ENCODE peak calls at places on chromosomes 12 and 14, in nine cellular contexts. One of them, this sample, is unnamed.

GRCh38 chr12:113724703-113725556 is 241.2 kb downstream of the RBM19 start:
- DNase-seq in GM23338: no peak
- DNase-seq in breast epithelium: no peak
- DNase-seq in T-helper 1 cell: no peak
- DNase-seq in lung: no peak
- DNase-seq in A673: peak
- DNase-seq in NCI-H2081: peak
- DNase-seq in effector memory CD8-positive, alpha-beta T cell: no peak
- DNase-seq in NCI-H1694 treated with DMSO at 0.1 percent for 48 hours: peak
- DNase-seq in this sample: no peak

GRCh38 chr12:51265024-51265423 is 5.2 kb downstream of the SMAGP start:
- DNase-seq in GM23338: no peak
- DNase-seq in breast epithelium: no peak
- DNase-seq in T-helper 1 cell: no peak
- DNase-seq in lung: no peak
- DNase-seq in A673: no peak
- DNase-seq in NCI-H2081: no peak
- DNase-seq in effector memory CD8-positive, alpha-beta T cell: no peak
- DNase-seq in NCI-H1694 treated with DMSO at 0.1 percent for 48 hours: no peak
- DNase-seq in this sample: no peak

GRCh38 chr14:59464651-59465569 is at the start of gene GPR135:
- DNase-seq in GM23338: peak
- DNase-seq in breast epithelium: peak
- DNase-seq in T-helper 1 cell: peak
- DNase-seq in lung: peak
- DNase-seq in A673: peak
- DNase-seq in NCI-H2081: no peak
- DNase-seq in effector memory CD8-positive, alpha-beta T cell: peak
- DNase-seq in NCI-H1694 treated with DMSO at 0.1 percent for 48 hours: peak
- DNase-seq in this sample: peak

GRCh38 chr12:80565276-80565675 is 121.2 kb downstream of the PTPRQ start:
- DNase-seq in GM23338: no peak
- DNase-seq in breast epithelium: no peak
- DNase-seq in T-helper 1 cell: no peak
- DNase-seq in lung: no peak
- DNase-seq in A673: peak
- DNase-seq in NCI-H2081: no peak
- DNase-seq in effector memory CD8-positive, alpha-beta T cell: no peak
- DNase-seq in NCI-H1694 treated with DMSO at 0.1 percent for 48 hours: peak
- DNase-seq in this sample: no peak

GRCh38 chr12:60501124-60501729 is 905.4 kb downstream of the SLC16A7 start:
- DNase-seq in GM23338: peak
- DNase-seq in breast epithelium: no peak
- DNase-seq in T-helper 1 cell: no peak
- DNase-seq in lung: no peak
- DNase-seq in A673: peak
- DNase-seq in NCI-H2081: peak
- DNase-seq in effector memory CD8-positive, alpha-beta T cell: no peak
- DNase-seq in NCI-H1694 treated with DMSO at 0.1 percent for 48 hours: no peak
- DNase-seq in this sample: no peak

GRCh38 chr12:58081488-58081887 is 140.1 kb downstream of the ATP23 start:
- DNase-seq in GM23338: no peak
- DNase-seq in breast epithelium: no peak
- DNase-seq in T-helper 1 cell: no peak
- DNase-seq in lung: no peak
- DNase-seq in A673: no peak
- DNase-seq in NCI-H2081: no peak
- DNase-seq in effector memory CD8-positive, alpha-beta T cell: no peak
- DNase-seq in NCI-H1694 treated with DMSO at 0.1 percent for 48 hours: no peak
- DNase-seq in this sample: no peak

GRCh38 chr12:55829967-55830600 is 697 bp upstream of the DNAJC14 start:
- DNase-seq in GM23338: peak
- DNase-seq in breast epithelium: no peak
- DNase-seq in T-helper 1 cell: no peak
- DNase-seq in lung: peak
- DNase-seq in A673: no peak
- DNase-seq in NCI-H2081: no peak
- DNase-seq in effector memory CD8-positive, alpha-beta T cell: peak
- DNase-seq in NCI-H1694 treated with DMSO at 0.1 percent for 48 hours: no peak
- DNase-seq in this sample: no peak

GRCh38 chr14:81471062-81471461 is 62.6 kb downstream of the SEL1L start:
- DNase-seq in GM23338: no peak
- DNase-seq in breast epithelium: no peak
- DNase-seq in T-helper 1 cell: no peak
- DNase-seq in lung: no peak
- DNase-seq in A673: no peak
- DNase-seq in NCI-H2081: no peak
- DNase-seq in effector memory CD8-positive, alpha-beta T cell: no peak
- DNase-seq in NCI-H1694 treated with DMSO at 0.1 percent for 48 hours: no peak
- DNase-seq in this sample: no peak

GRCh38 chr14:103313704-103314103 is 20.3 kb upstream of the EIF5 start:
- DNase-seq in GM23338: no peak
- DNase-seq in breast epithelium: no peak
- DNase-seq in T-helper 1 cell: no peak
- DNase-seq in lung: no peak
- DNase-seq in A673: no peak
- DNase-seq in NCI-H2081: no peak
- DNase-seq in effector memory CD8-positive, alpha-beta T cell: no peak
- DNase-seq in NCI-H1694 treated with DMSO at 0.1 percent for 48 hours: no peak
- DNase-seq in this sample: no peak

GRCh38 chr14:61608245-61609142 is 86.8 kb upstream of the HIF1A start:
- DNase-seq in GM23338: no peak
- DNase-seq in breast epithelium: no peak
- DNase-seq in T-helper 1 cell: no peak
- DNase-seq in lung: no peak
- DNase-seq in A673: no peak
- DNase-seq in NCI-H2081: peak
- DNase-seq in effector memory CD8-positive, alpha-beta T cell: no peak
- DNase-seq in NCI-H1694 treated with DMSO at 0.1 percent for 48 hours: peak
- DNase-seq in this sample: no peak

GRCh38 chr12:54719691-54720090 is 71.5 kb upstream of the DCD start:
- DNase-seq in GM23338: no peak
- DNase-seq in breast epithelium: no peak
- DNase-seq in T-helper 1 cell: no peak
- DNase-seq in lung: no peak
- DNase-seq in A673: no peak
- DNase-seq in NCI-H2081: no peak
- DNase-seq in effector memory CD8-positive, alpha-beta T cell: no peak
- DNase-seq in NCI-H1694 treated with DMSO at 0.1 percent for 48 hours: no peak
- DNase-seq in this sample: no peak

GRCh38 chr12:131347345-131347714 is 363.6 kb upstream of the SFSWAP start:
- DNase-seq in GM23338: no peak
- DNase-seq in breast epithelium: no peak
- DNase-seq in T-helper 1 cell: no peak
- DNase-seq in lung: no peak
- DNase-seq in A673: no peak
- DNase-seq in NCI-H2081: no peak
- DNase-seq in effector memory CD8-positive, alpha-beta T cell: no peak
- DNase-seq in NCI-H1694 treated with DMSO at 0.1 percent for 48 hours: no peak
- DNase-seq in this sample: no peak

GRCh38 chr12:3604750-3605638 is 114.0 kb downstream of the PRMT8 start:
- DNase-seq in GM23338: peak
- DNase-seq in breast epithelium: peak
- DNase-seq in T-helper 1 cell: no peak
- DNase-seq in lung: no peak
- DNase-seq in A673: peak
- DNase-seq in NCI-H2081: peak
- DNase-seq in effector memory CD8-positive, alpha-beta T cell: no peak
- DNase-seq in NCI-H1694 treated with DMSO at 0.1 percent for 48 hours: peak
- DNase-seq in this sample: no peak

GRCh38 chr14:89207925-89208328 is 209.1 kb downstream of the FOXN3 start:
- DNase-seq in GM23338: peak
- DNase-seq in breast epithelium: no peak
- DNase-seq in T-helper 1 cell: no peak
- DNase-seq in lung: no peak
- DNase-seq in A673: no peak
- DNase-seq in NCI-H2081: peak
- DNase-seq in effector memory CD8-positive, alpha-beta T cell: no peak
- DNase-seq in NCI-H1694 treated with DMSO at 0.1 percent for 48 hours: no peak
- DNase-seq in this sample: no peak

GRCh38 chr12:118103231-118103600 is 595 bp downstream of the VSIG10 start:
- DNase-seq in GM23338: peak
- DNase-seq in breast epithelium: no peak
- DNase-seq in T-helper 1 cell: no peak
- DNase-seq in lung: no peak
- DNase-seq in A673: peak
- DNase-seq in NCI-H2081: no peak
- DNase-seq in effector memory CD8-positive, alpha-beta T cell: no peak
- DNase-seq in NCI-H1694 treated with DMSO at 0.1 percent for 48 hours: peak
- DNase-seq in this sample: no peak

GRCh38 chr12:13581031-13581430 is 384.5 kb downstream of the EMP1 start:
- DNase-seq in GM23338: no peak
- DNase-seq in breast epithelium: no peak
- DNase-seq in T-helper 1 cell: no peak
- DNase-seq in lung: no peak
- DNase-seq in A673: no peak
- DNase-seq in NCI-H2081: no peak
- DNase-seq in effector memory CD8-positive, alpha-beta T cell: no peak
- DNase-seq in NCI-H1694 treated with DMSO at 0.1 percent for 48 hours: no peak
- DNase-seq in this sample: no peak

GRCh38 chr12:117190210-117190781 is at the start of gene FBXO21:
- DNase-seq in GM23338: peak
- DNase-seq in breast epithelium: peak
- DNase-seq in T-helper 1 cell: peak
- DNase-seq in lung: peak
- DNase-seq in A673: peak
- DNase-seq in NCI-H2081: peak
- DNase-seq in effector memory CD8-positive, alpha-beta T cell: peak
- DNase-seq in NCI-H1694 treated with DMSO at 0.1 percent for 48 hours: peak
- DNase-seq in this sample: peak

GRCh38 chr12:54160807-54161480 is 27.8 kb downstream of the SMUG1 start:
- DNase-seq in GM23338: no peak
- DNase-seq in breast epithelium: no peak
- DNase-seq in T-helper 1 cell: no peak
- DNase-seq in lung: no peak
- DNase-seq in A673: no peak
- DNase-seq in NCI-H2081: no peak
- DNase-seq in effector memory CD8-positive, alpha-beta T cell: no peak
- DNase-seq in NCI-H1694 treated with DMSO at 0.1 percent for 48 hours: peak
- DNase-seq in this sample: no peak

GRCh38 chr14:100872641-100873071 is 30.9 kb downstream of the RTL1 start:
- DNase-seq in GM23338: no peak
- DNase-seq in breast epithelium: no peak
- DNase-seq in T-helper 1 cell: no peak
- DNase-seq in lung: no peak
- DNase-seq in A673: no peak
- DNase-seq in NCI-H2081: no peak
- DNase-seq in effector memory CD8-positive, alpha-beta T cell: no peak
- DNase-seq in NCI-H1694 treated with DMSO at 0.1 percent for 48 hours: no peak
- DNase-seq in this sample: no peak

GRCh38 chr12:49615725-49616124 is 7.6 kb upstream of the PRPF40B start:
- DNase-seq in GM23338: no peak
- DNase-seq in breast epithelium: no peak
- DNase-seq in T-helper 1 cell: no peak
- DNase-seq in lung: no peak
- DNase-seq in A673: no peak
- DNase-seq in NCI-H2081: no peak
- DNase-seq in effector memory CD8-positive, alpha-beta T cell: no peak
- DNase-seq in NCI-H1694 treated with DMSO at 0.1 percent for 48 hours: no peak
- DNase-seq in this sample: no peak

GRCh38 chr12:105109465-105110212 is 2.1 kb downstream of the WASHC4 start:
- DNase-seq in GM23338: peak
- DNase-seq in breast epithelium: no peak
- DNase-seq in T-helper 1 cell: no peak
- DNase-seq in lung: no peak
- DNase-seq in A673: no peak
- DNase-seq in NCI-H2081: no peak
- DNase-seq in effector memory CD8-positive, alpha-beta T cell: no peak
- DNase-seq in NCI-H1694 treated with DMSO at 0.1 percent for 48 hours: no peak
- DNase-seq in this sample: peak

GRCh38 chr14:104865631-104866441 is 768 bp downstream of the CEP170B start:
- DNase-seq in GM23338: peak
- DNase-seq in breast epithelium: peak
- DNase-seq in T-helper 1 cell: peak
- DNase-seq in lung: peak
- DNase-seq in A673: peak
- DNase-seq in NCI-H2081: peak
- DNase-seq in effector memory CD8-positive, alpha-beta T cell: no peak
- DNase-seq in NCI-H1694 treated with DMSO at 0.1 percent for 48 hours: no peak
- DNase-seq in this sample: peak

GRCh38 chr12:119006749-119007148 is 25.4 kb downstream of the SRRM4 start:
- DNase-seq in GM23338: peak
- DNase-seq in breast epithelium: no peak
- DNase-seq in T-helper 1 cell: no peak
- DNase-seq in lung: no peak
- DNase-seq in A673: no peak
- DNase-seq in NCI-H2081: no peak
- DNase-seq in effector memory CD8-positive, alpha-beta T cell: no peak
- DNase-seq in NCI-H1694 treated with DMSO at 0.1 percent for 48 hours: peak
- DNase-seq in this sample: no peak

GRCh38 chr14:58749066-58749669 is 111.4 kb downstream of the DACT1 start:
- DNase-seq in GM23338: no peak
- DNase-seq in breast epithelium: no peak
- DNase-seq in T-helper 1 cell: no peak
- DNase-seq in lung: no peak
- DNase-seq in A673: peak
- DNase-seq in NCI-H2081: no peak
- DNase-seq in effector memory CD8-positive, alpha-beta T cell: no peak
- DNase-seq in NCI-H1694 treated with DMSO at 0.1 percent for 48 hours: no peak
- DNase-seq in this sample: no peak

This sample was measured in tibial nerve.